ENCODE peak calls at places on chromosome 7, in ten cellular contexts. Q, J, N, S, M, X, D, T, R and Z are unnamed samples.

GRCh38 chr7:105136221-105136620 is 122.2 kb downstream of the KMT2E start:
- DNase-seq in T (no peak), R (no peak), S (no peak), N (no peak), X (no peak), D (no peak), Q (no peak), M (peak), J (no peak), Z (no peak)

GRCh38 chr7:101816499-101817030 is 861 bp upstream of the CUX1 start:
- DNase-seq in N (no peak), J (peak), R (peak), X (peak), T (no peak), S (peak), D (no peak), M (peak), Q (no peak), Z (peak)

GRCh38 chr7:149773446-149774236 is at the start of gene ZNF467:
- DNase-seq in S (peak), X (peak), Q (no peak), R (peak), T (peak), N (no peak), D (no peak), M (peak), J (peak), Z (peak)

GRCh38 chr7:15046851-15047250 is 144.3 kb upstream of the DGKB start:
- DNase-seq in N (no peak), R (no peak), Q (no peak), S (no peak), J (no peak), D (no peak), M (no peak), X (no peak), T (no peak), Z (no peak)

GRCh38 chr7:108001759-108002725 is 919 bp downstream of the LAMB1 start:
- DNase-seq in S (peak), Q (no peak), T (no peak), M (no peak), D (no peak), N (no peak), R (no peak), J (peak), X (no peak), Z (no peak)

GRCh38 chr7:19066109-19066508 is 51.3 kb downstream of the TWIST1 start:
- DNase-seq in J (no peak), D (no peak), M (no peak), R (no peak), T (no peak), S (no peak), N (no peak), X (no peak), Q (no peak), Z (no peak)

GRCh38 chr7:157797361-157797760 is 460.6 kb downstream of the DNAJB6 start:
- DNase-seq in M (no peak), R (no peak), T (no peak), J (no peak), D (no peak), X (no peak), S (no peak), Q (no peak), N (peak), Z (no peak)

GRCh38 chr7:133691727-133692450 is 435.3 kb upstream of the LRGUK start:
- DNase-seq in M (no peak), D (no peak), R (no peak), S (no peak), J (no peak), N (no peak), Q (no peak), T (no peak), X (no peak), Z (no peak)

GRCh38 chr7:39969431-39969830 is 19.4 kb downstream of the CDK13 start:
- DNase-seq in R (no peak), D (no peak), X (no peak), N (no peak), T (no peak), J (no peak), S (no peak), M (no peak), Q (no peak), Z (no peak)

GRCh38 chr7:13821152-13821787 is 168.2 kb downstream of the ETV1 start:
- DNase-seq in N (no peak), M (peak), D (no peak), X (no peak), T (no peak), S (no peak), R (no peak), J (no peak), Q (no peak), Z (no peak)

GRCh38 chr7:22361795-22362194 is 4.8 kb upstream of the RAPGEF5 start:
- DNase-seq in X (no peak), J (no peak), S (no peak), Q (no peak), D (no peak), R (no peak), T (no peak), M (peak), N (no peak), Z (no peak)

GRCh38 chr7:44565097-44565794 is 8.5 kb downstream of the DDX56 start:
- DNase-seq in N (peak), D (peak), R (peak), M (peak), T (no peak), J (peak), Q (peak), S (peak), X (peak), Z (peak)

GRCh38 chr7:118844748-118845147 is 620.2 kb downstream of the ANKRD7 start:
- DNase-seq in T (no peak), S (no peak), Q (no peak), D (no peak), N (no peak), X (no peak), M (no peak), R (no peak), J (no peak), Z (no peak)

GRCh38 chr7:113404245-113404644 is 285.9 kb upstream of the SMIM30 start:
- DNase-seq in R (no peak), T (no peak), N (no peak), D (no peak), X (no peak), Q (peak), S (no peak), M (peak), J (no peak), Z (no peak)

GRCh38 chr7:116075351-116076145 is 45.0 kb upstream of the TFEC start:
- DNase-seq in M (no peak), T (no peak), D (no peak), X (no peak), J (no peak), S (no peak), N (peak), R (no peak), Q (no peak), Z (no peak)

GRCh38 chr7:121003986-121004685 is 15.6 kb downstream of the CPED1 start:
- DNase-seq in M (no peak), Q (no peak), J (peak), D (no peak), S (no peak), R (no peak), N (no peak), T (no peak), X (no peak), Z (no peak)

GRCh38 chr7:104950754-104951153 is 63.3 kb upstream of the KMT2E start:
- DNase-seq in Q (no peak), S (no peak), J (no peak), N (no peak), X (no peak), T (no peak), M (no peak), D (no peak), R (no peak), Z (no peak)

GRCh38 chr7:131249003-131249402 is 78.7 kb upstream of the MKLN1 start:
- DNase-seq in S (no peak), X (no peak), R (no peak), D (peak), J (peak), Q (no peak), T (no peak), N (peak), M (peak), Z (no peak)

GRCh38 chr7:159086301-159086925 is 58.3 kb downstream of the VIPR2 start:
- DNase-seq in T (no peak), M (no peak), J (no peak), Q (no peak), S (no peak), R (peak), N (no peak), X (peak), D (no peak), Z (peak)

GRCh38 chr7:117072620-117073118 is 119.4 kb downstream of the ST7 start:
- DNase-seq in D (no peak), R (no peak), N (peak), M (peak), T (no peak), S (no peak), J (peak), X (no peak), Q (no peak), Z (no peak)

GRCh38 chr7:26145236-26145635 is 6.8 kb upstream of the NFE2L3 start:
- DNase-seq in R (no peak), T (no peak), N (no peak), J (no peak), S (no peak), Q (no peak), D (no peak), M (no peak), X (no peak), Z (no peak)

GRCh38 chr7:24721378-24722030 is 35.8 kb downstream of the GSDME start:
- DNase-seq in N (no peak), S (no peak), Q (no peak), X (no peak), J (no peak), M (peak), D (no peak), T (no peak), R (peak), Z (no peak)

GRCh38 chr7:140390466-140391190 is 7.7 kb downstream of the SLC37A3 start:
- DNase-seq in S (no peak), M (no peak), R (peak), Q (no peak), T (no peak), N (no peak), J (no peak), D (no peak), X (no peak), Z (no peak)

GRCh38 chr7:73831656-73832579 is 1.1 kb downstream of the CLDN4 start:
- DNase-seq in J (no peak), M (peak), R (no peak), D (no peak), Q (no peak), X (no peak), N (no peak), S (peak), T (peak), Z (no peak)

GRCh38 chr7:6376820-6377219 is 70.9 kb downstream of the DAGLB start:
- DNase-seq in J (no peak), R (no peak), T (no peak), S (peak), Q (no peak), M (no peak), X (no peak), D (no peak), N (no peak), Z (no peak)

GRCh38 chr7:77439572-77439971 is 23.4 kb upstream of the GSAP start:
- DNase-seq in Q (no peak), D (no peak), T (no peak), N (no peak), R (no peak), X (no peak), M (peak), S (no peak), J (no peak), Z (no peak)
- TF ChIP-seq CTCF in Q (no peak), D (peak), T (no peak), N (peak), R (peak), X (no peak), M (peak), S (no peak), J (peak), Z (no peak)

GRCh38 chr7:34928560-34928959 is 108.7 kb downstream of the DPY19L1 start:
- DNase-seq in M (no peak), N (no peak), X (no peak), R (no peak), J (no peak), D (no peak), Q (no peak), T (no peak), S (no peak), Z (no peak)

GRCh38 chr7:34931739-34932138 is 105.5 kb downstream of the DPY19L1 start:
- DNase-seq in S (no peak), D (no peak), Q (no peak), M (no peak), J (no peak), R (no peak), T (no peak), N (no peak), X (no peak), Z (no peak)

GRCh38 chr7:34928052-34928451 is 109.2 kb downstream of the DPY19L1 start:
- DNase-seq in N (peak), M (peak), D (no peak), T (peak), X (peak), J (peak), Q (peak), S (peak), R (no peak), Z (no peak)
- TF ChIP-seq CTCF in N (peak), M (peak), D (peak), T (peak), X (peak), J (peak), Q (peak), S (peak), R (peak), Z (peak)

GRCh38 chr7:2384354-2385243 is 18.8 kb upstream of the CHST12 start:
- DNase-seq in D (no peak), N (no peak), S (no peak), J (no peak), R (no peak), X (no peak), Q (no peak), T (no peak), M (no peak), Z (no peak)
- TF ChIP-seq CTCF in D (no peak), N (peak), S (no peak), J (no peak), R (no peak), X (no peak), Q (peak), T (no peak), M (no peak), Z (no peak)

GRCh38 chr7:1558181-1558811 is 2.3 kb upstream of the TMEM184A start:
- DNase-seq in M (no peak), D (no peak), J (peak), R (no peak), X (no peak), Q (no peak), S (no peak), T (no peak), N (no peak), Z (no peak)
- TF ChIP-seq CTCF in M (peak), D (peak), J (peak), R (peak), X (no peak), Q (peak), S (peak), T (no peak), N (peak), Z (no peak)

GRCh38 chr7:3065724-3066143 is 22.1 kb upstream of the CARD11 start:
- DNase-seq in X (peak), M (peak), S (peak), J (peak), T (no peak), D (no peak), Q (peak), N (peak), R (peak), Z (peak)
- TF ChIP-seq CTCF in X (peak), M (peak), S (peak), J (peak), T (peak), D (peak), Q (peak), N (peak), R (peak), Z (peak)

GRCh38 chr7:43212921-43213320 is 100.5 kb downstream of the HECW1 start:
- DNase-seq in X (no peak), N (no peak), S (no peak), M (no peak), Q (no peak), R (no peak), T (no peak), J (no peak), D (no peak), Z (no peak)

GRCh38 chr7:43208189-43208588 is 95.7 kb downstream of the HECW1 start:
- DNase-seq in N (no peak), R (no peak), T (no peak), Q (no peak), M (no peak), X (no peak), S (no peak), D (no peak), J (no peak), Z (no peak)

GRCh38 chr7:43211693-43212092 is 99.2 kb downstream of the HECW1 start:
- DNase-seq in M (no peak), R (no peak), Q (no peak), S (no peak), X (no peak), N (no peak), D (no peak), J (no peak), T (no peak), Z (no peak)

GRCh38 chr7:43215061-43215460 is 102.6 kb downstream of the HECW1 start:
- DNase-seq in J (no peak), S (no peak), R (no peak), M (no peak), D (no peak), Q (no peak), X (no peak), N (no peak), T (no peak), Z (no peak)

DNA sequence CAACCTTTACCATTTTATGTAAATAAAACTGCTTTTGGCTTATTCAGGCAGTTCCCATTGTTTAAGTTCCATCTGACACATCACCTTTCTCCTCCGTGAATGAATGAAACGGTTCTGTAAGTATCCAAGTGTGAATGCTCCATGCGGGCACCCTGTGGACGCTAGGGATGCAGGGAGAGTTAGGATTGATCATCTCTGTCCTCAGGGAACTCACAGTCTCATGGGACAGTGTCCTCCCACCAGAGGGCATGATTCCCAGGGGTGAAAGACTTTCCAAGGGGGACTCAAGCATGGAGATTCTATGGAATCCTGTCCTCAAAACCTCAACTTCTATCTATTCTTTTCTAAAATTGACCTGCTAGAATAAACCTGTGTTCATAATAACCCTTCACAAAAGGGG is 98.8 kb downstream of the HECW1 start:
- DNase-seq in J (no peak), N (no peak), X (no peak), S (no peak), T (no peak), R (no peak), Q (no peak), D (no peak), M (peak), Z (no peak)
- TF ChIP-seq CTCF in J (no peak), N (peak), X (no peak), S (peak), T (no peak), R (no peak), Q (peak), D (peak), M (peak), Z (no peak)

GRCh38 chr7:150972746-150973145 is 5.4 kb downstream of the KCNH2 start:
- DNase-seq in Q (no peak), R (no peak), S (no peak), D (no peak), J (no peak), M (no peak), T (no peak), N (no peak), X (no peak), Z (no peak)

GRCh38 chr7:150973571-150974451 is 4.3 kb downstream of the KCNH2 start:
- DNase-seq in D (no peak), M (no peak), S (no peak), X (peak), N (no peak), J (no peak), Q (no peak), R (peak), T (no peak), Z (no peak)

GRCh38 chr7:150976529-150977381 is 1.4 kb downstream of the KCNH2 start:
- DNase-seq in X (no peak), M (no peak), R (no peak), T (no peak), Q (no peak), N (no peak), J (peak), D (no peak), S (no peak), Z (no peak)

GRCh38 chr7:150975536-150976285 is 2.4 kb downstream of the KCNH2 start:
- DNase-seq in D (no peak), Q (no peak), M (no peak), J (no peak), S (no peak), N (no peak), R (no peak), T (no peak), X (no peak), Z (no peak)

GRCh38 chr7:150974468-150975391 is 3.4 kb downstream of the KCNH2 start:
- DNase-seq in R (peak), J (peak), D (no peak), S (peak), N (no peak), Q (no peak), T (no peak), X (peak), M (peak), Z (peak)
- TF ChIP-seq CTCF in R (peak), J (peak), D (peak), S (peak), N (peak), Q (no peak), T (peak), X (peak), M (peak), Z (no peak)

GRCh38 chr7:92461027-92462003 is 14.0 kb downstream of the GATAD1 start:
- DNase-seq in M (peak), X (peak), R (no peak), J (no peak), D (no peak), S (no peak), T (no peak), Q (no peak), N (peak), Z (no peak)
- TF ChIP-seq CTCF in M (peak), X (peak), R (peak), J (peak), D (peak), S (peak), T (peak), Q (peak), N (peak), Z (peak)

DNA sequence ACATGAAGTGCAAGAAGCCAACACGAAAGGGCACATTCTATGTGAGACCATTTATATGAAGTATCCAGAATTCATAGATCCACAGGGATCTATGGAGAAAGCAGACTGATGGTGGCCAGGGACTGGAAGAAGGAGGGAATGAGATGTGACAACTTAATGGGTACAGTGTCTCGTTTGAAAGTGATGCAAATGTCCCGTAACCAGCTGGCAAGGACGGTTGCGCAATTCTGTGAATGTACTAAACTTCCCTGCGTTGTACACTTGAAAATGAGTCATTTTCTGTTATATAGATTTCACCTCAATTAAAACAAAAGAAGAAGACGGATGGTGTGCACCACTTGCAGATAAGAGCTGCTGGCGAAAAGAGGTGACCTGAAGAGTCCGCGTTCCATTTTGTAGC is 861.1 kb downstream of the TYW1 start:
- DNase-seq in X (no peak), T (no peak), N (no peak), J (no peak), M (no peak), S (no peak), Q (no peak), D (no peak), R (no peak), Z (no peak)
- TF ChIP-seq CTCF in X (no peak), T (no peak), N (no peak), J (no peak), M (no peak), S (no peak), Q (no peak), D (no peak), R (no peak), Z (no peak)